ENCODE peak calls at places on chromosomes 7 and 10, in six cellular contexts. D is right lobe of liver, Z is BE2C, O is lower lobe of right lung, E is AG04449, A is OCI-LY7. B is an unnamed sample.

GRCh38 chr7:5532520-5533335 is 109.1 kb upstream of the TNRC18 start:
- DNase-seq in D (peak), Z (no peak), O (peak), E (no peak), A (peak), B (no peak)

GRCh38 chr10:22335204-22335956 is 9.9 kb upstream of the SPAG6 start:
- DNase-seq in D (peak), Z (no peak), O (peak), E (no peak), A (no peak), B (no peak)

GRCh38 chr7:20317413-20317812 is 13.3 kb upstream of the ITGB8 start:
- DNase-seq in D (no peak), Z (no peak), O (no peak), E (no peak), A (no peak), B (no peak)

GRCh38 chr10:103605359-103606156 is 112.1 kb downstream of the NEURL1 start:
- DNase-seq in D (peak), Z (peak), O (peak), E (no peak), A (peak), B (no peak)

GRCh38 chr10:117681104-117681503 is 138.6 kb downstream of the EMX2 start:
- DNase-seq in D (no peak), Z (no peak), O (no peak), E (no peak), A (no peak), B (peak)

GRCh38 chr7:33790746-33791145 is 114.6 kb upstream of the BMPER start:
- DNase-seq in D (no peak), Z (no peak), O (no peak), E (no peak), A (no peak), B (no peak)

GRCh38 chr7:50533849-50534248 is 31.4 kb downstream of the DDC start:
- DNase-seq in D (no peak), Z (no peak), O (no peak), E (no peak), A (no peak), B (peak)

GRCh38 chr7:71558806-71559205 is 426.9 kb downstream of the GALNT17 start:
- DNase-seq in D (no peak), Z (no peak), O (no peak), E (no peak), A (no peak), B (no peak)

GRCh38 chr7:147547252-147547897 is 1043.2 kb upstream of the C7orf33 start:
- DNase-seq in D (peak), Z (peak), O (no peak), E (no peak), A (peak), B (no peak)

GRCh38 chr10:73953665-73954064 is 42.7 kb downstream of the PLAU start:
- DNase-seq in D (no peak), Z (no peak), O (no peak), E (no peak), A (no peak), B (no peak)

GRCh38 chr10:110335314-110336064 is 30.8 kb upstream of the SMNDC1 start:
- DNase-seq in D (no peak), Z (no peak), O (no peak), E (no peak), A (no peak), B (no peak)

GRCh38 chr7:86908948-86909347 is 150.5 kb downstream of the ELAPOR2 start:
- DNase-seq in D (no peak), Z (no peak), O (no peak), E (no peak), A (no peak), B (no peak)

GRCh38 chr10:4780782-4781181 is 45.2 kb upstream of the AKR1E2 start:
- DNase-seq in D (no peak), Z (no peak), O (no peak), E (no peak), A (no peak), B (no peak)

GRCh38 chr10:74460812-74461211 is 309.8 kb downstream of the ADK start:
- DNase-seq in D (no peak), Z (no peak), O (no peak), E (no peak), A (peak), B (no peak)

GRCh38 chr10:27527597-27528295 is 23.6 kb downstream of the RAB18 start:
- DNase-seq in D (no peak), Z (no peak), O (no peak), E (no peak), A (no peak), B (no peak)

GRCh38 chr7:130141161-130141857 is 63.9 kb downstream of the TMEM209 start:
- DNase-seq in D (peak), Z (peak), O (peak), E (no peak), A (no peak), B (no peak)

GRCh38 chr7:140196361-140197217 is 19.8 kb upstream of the KDM7A start:
- DNase-seq in D (no peak), Z (no peak), O (no peak), E (no peak), A (no peak), B (no peak)

GRCh38 chr10:79182763-79183467 is 114.1 kb downstream of the ZMIZ1 start:
- DNase-seq in D (no peak), Z (peak), O (no peak), E (no peak), A (no peak), B (no peak)

GRCh38 chr10:4162571-4163286 is 377.7 kb upstream of the KLF6 start:
- DNase-seq in D (no peak), Z (no peak), O (no peak), E (no peak), A (no peak), B (no peak)

GRCh38 chr7:25621993-25622392 is 393.7 kb upstream of the NPVF start:
- DNase-seq in D (no peak), Z (no peak), O (no peak), E (no peak), A (no peak), B (no peak)

GRCh38 chr7:77281780-77282478 is 82.3 kb upstream of the FGL2 start:
- DNase-seq in D (no peak), Z (no peak), O (no peak), E (no peak), A (peak), B (no peak)

GRCh38 chr10:78211476-78212110 is 177.9 kb downstream of the RPS24 start:
- DNase-seq in D (no peak), Z (peak), O (no peak), E (no peak), A (peak), B (peak)

GRCh38 chr10:94010116-94010515 is 16.4 kb downstream of the PLCE1 start:
- DNase-seq in D (no peak), Z (no peak), O (no peak), E (no peak), A (no peak), B (no peak)

GRCh38 chr10:31749293-31749692 is 179.3 kb downstream of the ARHGAP12 start:
- DNase-seq in D (peak), Z (peak), O (no peak), E (no peak), A (no peak), B (no peak)

GRCh38 chr7:98138679-98139078 is 32.0 kb downstream of the LMTK2 start:
- DNase-seq in D (no peak), Z (no peak), O (no peak), E (no peak), A (no peak), B (no peak)

GRCh38 chr10:6313107-6313895 is 110.6 kb downstream of the PFKFB3 start:
- DNase-seq in D (no peak), Z (no peak), O (no peak), E (no peak), A (peak), B (no peak)

GRCh38 chr10:21727452-21728168 is 193.6 kb downstream of the MLLT10 start:
- DNase-seq in D (no peak), Z (no peak), O (no peak), E (no peak), A (no peak), B (no peak)

GRCh38 chr10:98994030-98994429 is 241.6 kb downstream of the HPSE2 start:
- DNase-seq in D (no peak), Z (no peak), O (no peak), E (no peak), A (no peak), B (no peak)

GRCh38 chr7:47453093-47454056 is 128.5 kb downstream of the TNS3 start:
- DNase-seq in D (peak), Z (no peak), O (peak), E (peak), A (no peak), B (peak)

GRCh38 chr10:101367569-101368453 is 13.8 kb downstream of the BTRC start:
- DNase-seq in D (no peak), Z (no peak), O (no peak), E (no peak), A (no peak), B (peak)

GRCh38 chr10:84088626-84089025 is 50.7 kb upstream of the GHITM start:
- DNase-seq in D (no peak), Z (peak), O (no peak), E (no peak), A (no peak), B (no peak)

GRCh38 chr7:70919491-70920073 is 212.4 kb upstream of the GALNT17 start:
- DNase-seq in D (no peak), Z (no peak), O (no peak), E (no peak), A (no peak), B (no peak)

GRCh38 chr7:105764506-105764905 is 111.9 kb downstream of the ATXN7L1 start:
- DNase-seq in D (no peak), Z (no peak), O (no peak), E (no peak), A (no peak), B (no peak)

GRCh38 chr7:100472854-100473499 is 6.0 kb downstream of the TSC22D4 start:
- DNase-seq in D (no peak), Z (peak), O (no peak), E (no peak), A (no peak), B (no peak)

GRCh38 chr7:151312831-151313809 is 28.5 kb upstream of the NUB1 start:
- DNase-seq in D (no peak), Z (no peak), O (no peak), E (no peak), A (no peak), B (no peak)

GRCh38 chr10:42491001-42491592 is 147.3 kb downstream of the ZNF33B start:
- DNase-seq in D (no peak), Z (no peak), O (no peak), E (no peak), A (no peak), B (no peak)

GRCh38 chr10:50392966-50393718 is 141.8 kb upstream of the ASAH2 start:
- DNase-seq in D (no peak), Z (no peak), O (no peak), E (no peak), A (no peak), B (no peak)

GRCh38 chr10:73625004-73625883 is 16.0 kb downstream of the MYOZ1 start:
- DNase-seq in D (peak), Z (peak), O (no peak), E (no peak), A (peak), B (no peak)

GRCh38 chr7:29309041-29309860 is 114.7 kb downstream of the CHN2 start:
- DNase-seq in D (no peak), Z (no peak), O (no peak), E (no peak), A (no peak), B (no peak)
- H3K4me3 ChIP-seq in D (no peak), Z (no peak), O (no peak), E (no peak), A (no peak), B (no peak)

DNA sequence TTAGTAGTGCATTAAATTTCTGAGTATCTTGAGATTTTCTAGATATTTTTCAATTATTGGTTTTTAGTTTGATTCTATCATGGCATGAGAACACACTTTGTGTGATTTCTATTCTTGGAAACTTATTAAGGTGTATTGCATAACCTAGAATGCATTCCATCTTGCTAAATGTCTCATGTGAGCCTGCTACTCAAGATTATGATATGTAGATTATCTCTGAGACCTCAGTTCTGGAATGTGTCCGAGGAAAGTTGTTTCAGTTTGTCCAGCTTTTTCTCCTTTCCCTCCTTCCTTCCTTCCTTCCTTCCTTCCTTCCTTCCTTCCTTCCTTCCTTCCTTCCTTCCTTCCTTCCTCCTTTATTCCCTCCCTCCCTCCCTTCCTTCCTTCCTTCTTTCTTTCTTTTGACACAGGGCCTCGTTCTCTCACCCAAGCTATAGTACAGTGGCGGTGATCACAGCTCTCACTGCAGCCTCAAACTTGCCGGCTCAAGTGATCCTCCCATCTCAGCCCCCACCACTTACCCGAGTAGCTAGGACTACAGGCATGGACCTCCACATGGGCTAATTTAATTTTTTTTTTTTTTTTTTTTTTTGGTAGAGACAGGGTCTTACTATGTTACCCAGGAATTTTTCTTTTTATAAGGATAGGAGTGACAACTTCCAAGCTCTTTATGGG is 7.6 kb downstream of the ITPRID1 start:
- DNase-seq in D (no peak), Z (no peak), O (no peak), E (no peak), A (no peak), B (no peak)
- TF ChIP-seq CTCF in D (no peak), Z (no peak), O (no peak), E (no peak), A (no peak), B (no peak)

DNA sequence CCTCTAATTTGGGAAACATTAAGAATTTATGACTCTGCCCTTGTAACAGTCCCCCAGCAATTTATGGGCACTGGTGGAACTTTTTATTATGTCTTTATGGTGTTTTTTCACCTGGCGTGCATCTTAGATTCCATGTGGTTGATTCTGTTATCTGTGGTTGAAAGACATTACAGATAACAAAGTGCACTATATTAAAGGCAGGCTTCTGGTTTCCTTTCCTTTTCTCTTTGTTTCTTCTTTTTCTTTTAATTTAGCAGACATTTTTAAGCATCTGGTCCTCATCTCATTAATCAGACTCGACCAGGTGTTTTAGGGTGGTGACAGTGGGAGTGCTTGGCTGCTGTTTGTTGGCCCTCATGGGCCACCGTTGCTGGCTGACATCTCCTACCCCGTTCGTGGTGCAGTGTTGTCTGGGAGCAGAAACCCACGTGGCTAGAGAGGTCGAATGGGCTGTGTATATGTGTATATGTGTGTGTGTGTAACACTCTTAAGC is 77.4 kb downstream of the LRMDA start:
- DNase-seq in D (no peak), Z (peak), O (no peak), E (no peak), A (no peak), B (no peak)
- H3K4me3 ChIP-seq in D (no peak), Z (no peak), O (no peak), E (no peak), A (no peak), B (no peak)

DNA sequence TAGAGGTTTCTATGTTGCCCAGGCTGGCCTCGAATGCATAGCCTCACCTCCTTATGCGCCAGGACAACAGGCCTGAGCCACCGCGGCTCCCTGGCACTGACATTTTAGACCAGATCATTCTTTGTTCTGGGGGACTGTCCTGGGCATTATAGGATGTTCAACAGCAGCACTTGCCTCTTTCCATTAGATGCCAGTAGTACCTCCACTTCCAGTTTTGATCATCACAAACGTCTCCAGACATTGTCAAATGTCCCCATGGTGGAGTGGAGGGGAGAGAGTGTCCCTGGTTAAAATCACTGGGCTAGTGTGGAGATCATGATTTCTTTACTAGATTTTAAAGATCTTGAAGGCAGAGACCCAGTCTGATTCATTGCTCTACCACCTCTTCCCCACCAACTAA is 125.2 kb upstream of the MKLN1 start:
- DNase-seq in D (no peak), Z (no peak), O (no peak), E (no peak), A (no peak), B (no peak)
- TF ChIP-seq CTCF in D (no peak), Z (no peak), O (no peak), E (no peak), A (no peak), B (no peak)

DNA sequence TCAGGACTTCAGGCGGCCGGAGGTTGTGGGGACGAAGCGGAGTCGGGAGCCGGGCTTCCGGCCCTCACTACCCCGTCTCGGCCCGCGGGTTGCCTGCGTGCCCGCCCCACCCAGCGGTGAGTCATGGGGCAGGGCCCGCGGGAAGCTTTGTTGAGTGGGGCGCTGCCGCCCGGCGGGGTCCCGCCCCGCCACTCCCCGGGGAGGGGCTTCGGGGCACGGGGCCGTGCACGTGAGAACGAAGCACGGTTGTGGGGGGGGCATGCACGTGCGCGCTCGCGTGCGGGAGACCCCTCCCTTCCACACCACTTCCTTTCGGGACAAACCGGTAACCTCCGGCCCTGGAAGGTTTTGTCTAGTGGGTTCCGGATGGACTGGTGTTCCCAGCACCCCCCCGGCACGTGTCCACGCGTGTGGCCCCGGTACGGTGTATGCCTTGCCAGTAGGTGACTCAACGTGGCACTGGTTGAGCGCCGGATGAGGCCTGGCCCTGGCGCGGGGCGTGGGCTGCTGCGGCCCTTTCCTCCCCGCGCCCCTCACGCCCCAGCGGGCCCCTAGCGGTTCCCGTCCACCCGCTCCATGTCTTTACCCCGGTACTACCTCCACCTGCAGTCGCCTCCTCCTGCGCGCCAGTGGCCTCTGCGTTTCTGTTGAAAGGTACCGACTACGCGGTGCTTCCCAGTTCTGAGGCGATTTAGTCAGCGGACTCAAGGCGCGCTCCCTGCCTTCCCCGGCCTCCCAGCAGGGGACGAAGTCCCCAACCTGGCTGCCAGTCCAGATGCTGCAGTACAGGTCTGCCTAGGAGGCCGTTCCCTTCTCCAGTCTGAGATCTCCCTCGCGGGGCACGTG is 3.1 kb downstream of the ADIRF start:
- DNase-seq in D (peak), Z (no peak), O (peak), E (no peak), A (no peak), B (no peak)
- H3K4me3 ChIP-seq in D (peak), Z (no peak), O (peak), E (peak), A (no peak), B (peak)

GRCh38 chr7:36880108-36880507 is 155.8 kb upstream of the AOAH start:
- DNase-seq in D (no peak), Z (no peak), O (no peak), E (no peak), A (no peak), B (no peak)
- TF ChIP-seq CTCF in D (no peak), Z (no peak), O (no peak), E (no peak), A (peak), B (no peak)

B was measured in epithelial cell of proximal tubule.